ENCODE peak calls at places on chromosomes 12 and 14, in four cellular contexts. U is astrocyte of the spinal cord, D is Daoy, R is heart right ventricle. H is an unnamed sample.

GRCh38 chr12:77152623-77153193 is 87.3 kb upstream of the E2F7 start:
- DNase-seq in R (no peak), D (peak; percentile 25), U (peak; percentile 68), H (no peak)

GRCh38 chr12:67911293-67911637 is 78.0 kb upstream of the IFNG-AS1 start:
- DNase-seq in D (no peak), R (peak; percentile 29), U (peak; percentile 53), H (no peak)

GRCh38 chr14:26282578-26282977 is 315.3 kb downstream of the NOVA1 start:
- DNase-seq in D (no peak), R (no peak), U (no peak), H (no peak)

GRCh38 chr12:52390739-52391617 is 5.5 kb upstream of the KRT84 start:
- DNase-seq in U (no peak), D (peak; percentile 50), R (no peak), H (no peak)

GRCh38 chr12:53806689-53807088 is 54.9 kb upstream of the CISTR start:
- DNase-seq in R (no peak), U (peak; percentile 76), D (peak; percentile 80), H (no peak)

GRCh38 chr14:73167727-73168126 is 31.4 kb downstream of the PSEN1 start:
- DNase-seq in U (no peak), R (no peak), D (no peak), H (no peak)

GRCh38 chr12:70754330-70754741 is 117.1 kb upstream of the PTPRB start:
- DNase-seq in R (no peak), D (no peak), U (no peak), H (no peak)

GRCh38 chr12:110791589-110791988 is 48.9 kb upstream of the PPP1CC start:
- DNase-seq in R (no peak), U (no peak), D (no peak), H (no peak)

GRCh38 chr14:104800600-104801283 is at the start of gene ZBTB42:
- DNase-seq in R (no peak), U (peak; percentile 50), D (peak; percentile 62), H (peak; percentile 84)

GRCh38 chr12:57619434-57620244 is 8.4 kb downstream of the ARHGEF25 start:
- DNase-seq in D (no peak), R (peak; percentile 43), U (no peak), H (no peak)

GRCh38 chr12:9064201-9064814 is 51.4 kb downstream of the A2M start:
- DNase-seq in R (peak; percentile 61), D (peak; percentile 60), U (peak; percentile 55), H (peak; percentile 52)

GRCh38 chr12:96907681-96908163 is 665 bp downstream of the NEDD1 start:
- DNase-seq in D (peak; percentile 26), R (no peak), U (peak; percentile 51), H (no peak)